ENCODE peak calls at places on chromosome 5, in four cellular contexts. One of them, this sample, is unnamed.

GRCh38 chr5:181088289-181088688 is 42.7 kb downstream of the OR2V1 start:
- DNase-seq in right atrium auricular region: no peak
- DNase-seq in AG10803: no peak
- DNase-seq in IMR-90: no peak
- DNase-seq in this sample: no peak

GRCh38 chr5:146390469-146390868 is 51.8 kb downstream of the POU4F3 start:
- DNase-seq in AG10803: no peak
- DNase-seq in right atrium auricular region: no peak
- DNase-seq in IMR-90: no peak
- DNase-seq in this sample: no peak

GRCh38 chr5:2756211-2756746 is 4.8 kb upstream of the IRX2 start:
- DNase-seq in IMR-90: peak
- DNase-seq in AG10803: peak
- DNase-seq in right atrium auricular region: peak
- DNase-seq in this sample: no peak

GRCh38 chr5:167245871-167246270 is 1045.6 kb upstream of the WWC1 start:
- DNase-seq in AG10803: no peak
- DNase-seq in IMR-90: no peak
- DNase-seq in right atrium auricular region: no peak
- DNase-seq in this sample: no peak

GRCh38 chr5:76380346-76381074 is 22.6 kb upstream of the IQGAP2 start:
- DNase-seq in AG10803: no peak
- DNase-seq in IMR-90: no peak
- DNase-seq in right atrium auricular region: no peak
- DNase-seq in this sample: no peak

GRCh38 chr5:68424799-68425537 is 209.4 kb downstream of the PIK3R1 start:
- DNase-seq in IMR-90: peak
- DNase-seq in right atrium auricular region: no peak
- DNase-seq in AG10803: peak
- DNase-seq in this sample: no peak

GRCh38 chr5:96640696-96641095 is 21.5 kb upstream of the CAST start:
- DNase-seq in IMR-90: no peak
- DNase-seq in AG10803: no peak
- DNase-seq in right atrium auricular region: no peak
- DNase-seq in this sample: no peak

GRCh38 chr5:152061095-152061494 is 136.4 kb upstream of the GLRA1 start:
- DNase-seq in IMR-90: no peak
- DNase-seq in AG10803: no peak
- DNase-seq in right atrium auricular region: no peak
- DNase-seq in this sample: no peak

GRCh38 chr5:67730917-67731474 is 484.6 kb upstream of the PIK3R1 start:
- DNase-seq in right atrium auricular region: no peak
- DNase-seq in AG10803: no peak
- DNase-seq in IMR-90: no peak
- DNase-seq in this sample: no peak

GRCh38 chr5:159207222-159207615 is 2.1 kb downstream of the RNF145 start:
- DNase-seq in right atrium auricular region: no peak
- DNase-seq in AG10803: no peak
- DNase-seq in IMR-90: no peak
- DNase-seq in this sample: no peak

GRCh38 chr5:53298841-53299240 is 181.6 kb upstream of the FST start:
- DNase-seq in right atrium auricular region: no peak
- DNase-seq in IMR-90: peak
- DNase-seq in AG10803: no peak
- DNase-seq in this sample: no peak

GRCh38 chr5:42514759-42515158 is 91.5 kb downstream of the GHR start:
- DNase-seq in right atrium auricular region: no peak
- DNase-seq in IMR-90: no peak
- DNase-seq in AG10803: no peak
- DNase-seq in this sample: no peak

GRCh38 chr5:98663521-98663920 is 109.9 kb upstream of the RGMB start:
- DNase-seq in IMR-90: no peak
- DNase-seq in right atrium auricular region: no peak
- DNase-seq in AG10803: no peak
- DNase-seq in this sample: no peak

GRCh38 chr5:45113726-45114125 is 305.0 kb downstream of the MRPS30 start:
- DNase-seq in IMR-90: no peak
- DNase-seq in AG10803: peak
- DNase-seq in right atrium auricular region: no peak
- DNase-seq in this sample: no peak

GRCh38 chr5:160850439-160850838 is 1.6 kb downstream of the ATP10B start:
- DNase-seq in AG10803: no peak
- DNase-seq in IMR-90: no peak
- DNase-seq in right atrium auricular region: no peak
- DNase-seq in this sample: no peak

DNA sequence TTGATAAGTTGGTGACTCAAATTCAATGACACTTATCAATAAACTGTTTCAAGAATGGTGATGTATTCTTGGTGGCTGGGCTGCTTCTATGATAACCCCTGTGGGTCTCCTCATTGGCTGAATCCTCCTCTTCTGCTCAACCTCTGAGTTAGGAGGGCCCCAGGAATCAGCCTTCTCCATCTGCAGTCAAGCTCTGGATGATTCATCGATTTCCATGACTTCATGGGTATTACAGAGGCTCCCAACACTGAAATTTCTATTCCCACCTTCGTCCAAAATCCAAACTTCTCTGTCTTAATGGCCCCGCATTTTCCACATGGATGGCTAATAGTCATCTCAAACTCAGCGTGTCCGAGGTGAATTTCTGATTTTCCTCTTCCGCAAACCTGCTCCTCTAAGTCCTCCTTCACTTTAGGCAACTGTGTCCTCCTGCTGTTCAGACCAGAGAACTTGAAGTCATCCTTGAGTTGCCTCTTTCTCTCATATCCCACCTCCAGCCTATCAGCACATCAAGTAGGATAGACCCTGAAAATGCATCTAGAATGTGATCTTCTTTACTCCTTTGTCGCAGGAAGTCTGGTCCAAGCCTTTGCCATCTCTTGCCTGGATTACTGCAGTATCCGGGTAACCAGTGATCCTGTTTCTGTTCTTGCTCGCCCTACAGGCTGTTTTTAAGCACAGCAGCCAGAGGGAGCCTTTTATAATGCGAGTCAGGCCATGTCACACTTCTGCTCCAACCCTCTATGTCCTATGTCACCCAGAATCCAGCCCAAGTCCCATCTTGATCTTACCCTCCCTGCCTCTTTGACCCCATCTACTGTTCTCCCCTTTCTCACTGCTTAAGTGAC is 41.4 kb upstream of the IL7R start:
- DNase-seq in AG10803: no peak
- DNase-seq in right atrium auricular region: no peak
- DNase-seq in IMR-90: no peak
- DNase-seq in this sample: no peak
- TF ChIP-seq CTCF in AG10803: peak
- TF ChIP-seq CTCF in right atrium auricular region: no peak
- TF ChIP-seq CTCF in IMR-90: peak
- TF ChIP-seq CTCF in this sample: no peak

GRCh38 chr5:142600611-142601360 is 85.1 kb downstream of the FGF1 start:
- DNase-seq in AG10803: peak
- DNase-seq in IMR-90: peak
- DNase-seq in right atrium auricular region: peak
- DNase-seq in this sample: no peak
- H3K4me3 ChIP-seq in AG10803: no peak
- H3K4me3 ChIP-seq in IMR-90: peak
- H3K4me3 ChIP-seq in right atrium auricular region: peak
- H3K4me3 ChIP-seq in this sample: peak

DNA sequence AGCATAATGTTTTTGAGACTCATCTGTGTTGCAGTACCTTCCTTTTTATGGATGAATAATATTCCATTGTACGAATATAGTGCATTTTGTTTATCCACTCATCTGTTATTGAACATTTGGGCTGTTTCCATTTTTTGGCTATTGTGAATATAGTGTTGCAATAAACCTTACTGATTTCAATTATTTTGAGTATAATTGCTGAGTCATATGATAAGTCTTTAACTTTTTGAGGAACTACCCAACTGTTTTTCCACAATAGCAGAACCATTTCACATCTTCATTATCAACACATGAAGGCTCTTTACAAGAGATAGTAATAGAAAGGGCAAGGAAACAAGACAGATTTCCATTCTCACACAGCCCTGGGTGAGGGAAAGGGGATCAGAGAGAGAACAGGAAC is 329.2 kb downstream of the RAB3C start:
- DNase-seq in IMR-90: no peak
- DNase-seq in AG10803: no peak
- DNase-seq in right atrium auricular region: no peak
- DNase-seq in this sample: no peak
- TF ChIP-seq CTCF in IMR-90: no peak
- TF ChIP-seq CTCF in AG10803: no peak
- TF ChIP-seq CTCF in right atrium auricular region: no peak
- TF ChIP-seq CTCF in this sample: no peak

DNA sequence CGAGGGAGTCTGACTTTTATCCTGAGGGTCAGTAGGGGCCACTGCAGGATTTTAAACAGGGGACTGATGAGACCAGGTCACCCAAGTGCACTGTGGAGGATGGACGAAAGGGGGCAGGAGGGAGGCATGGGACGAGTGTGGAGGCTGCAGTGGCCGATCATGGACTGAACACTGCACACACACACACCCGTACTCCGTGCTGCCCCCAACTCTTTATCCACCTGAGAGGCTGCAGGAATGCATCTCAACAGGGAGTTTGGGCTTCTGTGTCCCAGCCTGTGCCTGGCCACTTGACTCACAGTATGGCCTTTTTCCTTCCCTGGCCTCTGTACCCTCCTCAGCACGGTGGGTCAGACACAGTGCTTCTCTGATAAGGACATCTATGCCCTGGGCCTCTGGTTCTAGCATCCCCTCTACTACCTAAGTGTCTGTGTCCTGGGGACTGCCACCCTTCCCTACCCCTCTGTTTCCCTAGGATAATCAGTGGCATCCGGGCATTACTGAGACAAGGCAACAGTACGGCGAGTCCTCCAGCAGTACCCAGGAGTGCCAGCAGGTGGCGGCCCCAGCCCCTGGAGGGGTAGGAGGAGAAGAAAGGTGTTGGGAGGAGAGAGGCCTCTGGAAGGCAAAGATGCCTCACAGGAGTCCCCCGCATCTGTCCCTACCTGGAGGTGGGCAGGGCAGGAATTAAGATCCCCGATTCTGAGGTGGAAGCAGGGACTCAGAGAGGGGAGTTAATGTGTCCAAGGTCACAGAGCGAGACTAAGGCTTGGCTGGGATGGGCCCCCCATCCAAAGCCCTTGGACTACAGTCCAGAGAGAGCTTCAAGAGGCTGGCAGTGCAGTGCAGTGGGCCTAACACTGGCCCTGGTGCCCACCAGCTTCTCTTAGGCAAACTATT is 5.1 kb upstream of the CDX1 start:
- DNase-seq in IMR-90: peak
- DNase-seq in right atrium auricular region: peak
- DNase-seq in AG10803: peak
- DNase-seq in this sample: no peak
- H3K4me3 ChIP-seq in IMR-90: no peak
- H3K4me3 ChIP-seq in right atrium auricular region: no peak
- H3K4me3 ChIP-seq in AG10803: no peak
- H3K4me3 ChIP-seq in this sample: no peak

GRCh38 chr5:28576022-28576421 is 1537.6 kb upstream of the CDH9 start:
- DNase-seq in IMR-90: no peak
- DNase-seq in AG10803: no peak
- DNase-seq in right atrium auricular region: no peak
- DNase-seq in this sample: no peak
- TF ChIP-seq CTCF in IMR-90: no peak
- TF ChIP-seq CTCF in AG10803: no peak
- TF ChIP-seq CTCF in right atrium auricular region: no peak
- TF ChIP-seq CTCF in this sample: no peak

This sample was measured in vagina.